ENCODE peak calls at places on chromosomes 11 and 22, in seven cellular contexts. G is central memory CD4-positive, alpha-beta T cell; I is activated T-helper 1 cell treated with anti-CD3 and anti-CD28 coated beads, Interleukin-12 subunit alpha, Interleukin-12 subunit beta, Interleukin-2, Interleukin-4 antibody, amounts not matched to agents 30 ng/mL and 10 ng/mL and 1 ng/mL, durations not matched to agents 14 hours and 24 hours and 36 hours; E is tibial nerve; V is stimulated activated CD8-positive, alpha-beta memory T cell treated with anti-CD3 and anti-CD28 coated beads, Interleukin-7, amount 100 ng/mL, for 24 hours; U is H7; Z is activated CD4-positive, alpha-beta T cell treated with anti-CD3 and anti-CD28 coated beads for 4 hours. N is an unnamed sample.

GRCh38 chr11:18457435-18457834 is 1.8 kb downstream of the LDHAL6A start:
- DNase-seq in G (no peak), I (no peak), E (no peak), V (no peak), U (no peak), Z (no peak), N (no peak)

GRCh38 chr11:125287467-125288232 is 123.1 kb downstream of the PKNOX2 start:
- DNase-seq in G (no peak), I (no peak), E (no peak), V (no peak), U (no peak), Z (no peak), N (no peak)

GRCh38 chr11:70541699-70542098 is 143.4 kb downstream of the CTTN start:
- DNase-seq in G (no peak), I (no peak), E (no peak), V (no peak), U (no peak), Z (no peak), N (no peak)

GRCh38 chr11:93458286-93458685 is 84.9 kb downstream of the SMCO4 start:
- DNase-seq in G (no peak), I (no peak), E (no peak), V (no peak), U (no peak), Z (no peak), N (no peak)

GRCh38 chr11:129298990-129299389 is 76.7 kb upstream of the BARX2 start:
- DNase-seq in G (no peak), I (no peak), E (no peak), V (no peak), U (no peak), Z (no peak), N (no peak)

GRCh38 chr11:105718641-105719040 is 108.8 kb downstream of the GRIA4 start:
- DNase-seq in G (no peak), I (no peak), E (no peak), V (no peak), U (no peak), Z (no peak), N (no peak)

GRCh38 chr22:42342426-42343135 is 72.1 kb upstream of the TCF20 start:
- DNase-seq in G (no peak), I (no peak), E (no peak), V (no peak), U (no peak), Z (no peak), N (no peak)

GRCh38 chr22:29306175-29306829 is at the start of gene GAS2L1:
- DNase-seq in G (peak), I (peak), E (peak), V (no peak), U (peak), Z (no peak), N (no peak)

N was measured in NT2/D1.